ENCODE peak calls at places on chromosomes 2 and 18, in six cellular contexts. T, N, P, A, I and U are unnamed samples.
A peak's percentile ranks its signal among the peaks of the same experiment; 100 is the strongest.

GRCh38 chr18:43279015-43279758 is 1.9 kb upstream of the SYT4 start:
- DNase-seq in T (peak; percentile 33), N (no peak), P (no peak), A (no peak), I (no peak), U (no peak)

GRCh38 chr2:1887915-1888314 is 143.6 kb upstream of the PXDN start:
- DNase-seq in T (peak; percentile 41), N (no peak), P (no peak), A (no peak), I (no peak), U (no peak)

GRCh38 chr18:47931707-47932103 is 1.2 kb upstream of the SMAD2 start:
- DNase-seq in T (peak; percentile 76), N (peak; percentile 17), P (peak; percentile 51), A (peak; percentile 28), I (peak; percentile 17), U (peak; percentile 48)

GRCh38 chr2:48719480-48720177 is 35.9 kb downstream of the LHCGR start:
- DNase-seq in T (no peak), N (no peak), P (peak; percentile 63), A (no peak), I (no peak), U (no peak)

GRCh38 chr2:25340340-25340886 is 1.3 kb downstream of the DNMT3A start:
- DNase-seq in T (no peak), N (peak; percentile 42), P (no peak), A (no peak), I (no peak), U (peak; percentile 62)

GRCh38 chr2:170886391-170886790 is 42.7 kb upstream of the GORASP2 start:
- DNase-seq in T (no peak), N (no peak), P (no peak), A (no peak), I (no peak), U (no peak)

GRCh38 chr2:207896525-207897295 is 127.0 kb upstream of the FZD5 start:
- DNase-seq in T (peak; percentile 18), N (no peak), P (no peak), A (no peak), I (peak; percentile 58), U (no peak)

GRCh38 chr2:67346718-67347407 is 50.3 kb upstream of the ETAA1 start:
- DNase-seq in T (no peak), N (no peak), P (no peak), A (no peak), I (no peak), U (no peak)

GRCh38 chr18:56165601-56166355 is 472.6 kb downstream of the TXNL1 start:
- DNase-seq in T (no peak), N (no peak), P (no peak), A (no peak), I (no peak), U (no peak)

GRCh38 chr2:151343073-151343472 is 14.3 kb upstream of the TNFAIP6 start:
- DNase-seq in T (no peak), N (no peak), P (no peak), A (no peak), I (no peak), U (no peak)

GRCh38 chr2:12006841-12007240 is 260.4 kb downstream of the LPIN1 start:
- DNase-seq in T (no peak), N (no peak), P (no peak), A (no peak), I (no peak), U (no peak)

GRCh38 chr2:17539596-17539992 is 902 bp upstream of the VSNL1 start:
- DNase-seq in T (no peak), N (peak; percentile 15), P (peak; percentile 24), A (peak; percentile 56), I (no peak), U (peak; percentile 33)

GRCh38 chr2:30615926-30616325 is 168.9 kb downstream of the LCLAT1 start:
- DNase-seq in T (no peak), N (no peak), P (no peak), A (no peak), I (no peak), U (no peak)

GRCh38 chr2:30613001-30613400 is 166.0 kb downstream of the LCLAT1 start:
- DNase-seq in T (no peak), N (no peak), P (no peak), A (no peak), I (no peak), U (no peak)

GRCh38 chr2:30608643-30609042 is 161.6 kb downstream of the LCLAT1 start:
- DNase-seq in T (no peak), N (no peak), P (no peak), A (no peak), I (no peak), U (no peak)

GRCh38 chr2:30611572-30611971 is 164.5 kb downstream of the LCLAT1 start:
- DNase-seq in T (no peak), N (no peak), P (peak; percentile 77), A (no peak), I (no peak), U (peak; percentile 38)

GRCh38 chr2:30612371-30612770 is 165.3 kb downstream of the LCLAT1 start:
- DNase-seq in T (no peak), N (no peak), P (no peak), A (no peak), I (no peak), U (no peak)
- H3K4me1 ChIP-seq in T (peaks cover 30% of the 10 kb centered on the region), N (no peaks in the 10 kb centered on the region), P (peaks cover 3% of the 10 kb centered on the region), A (no peaks in the 10 kb centered on the region), I (no peaks in the 10 kb centered on the region), U (peaks cover 5% of the 10 kb centered on the region)

DNA sequence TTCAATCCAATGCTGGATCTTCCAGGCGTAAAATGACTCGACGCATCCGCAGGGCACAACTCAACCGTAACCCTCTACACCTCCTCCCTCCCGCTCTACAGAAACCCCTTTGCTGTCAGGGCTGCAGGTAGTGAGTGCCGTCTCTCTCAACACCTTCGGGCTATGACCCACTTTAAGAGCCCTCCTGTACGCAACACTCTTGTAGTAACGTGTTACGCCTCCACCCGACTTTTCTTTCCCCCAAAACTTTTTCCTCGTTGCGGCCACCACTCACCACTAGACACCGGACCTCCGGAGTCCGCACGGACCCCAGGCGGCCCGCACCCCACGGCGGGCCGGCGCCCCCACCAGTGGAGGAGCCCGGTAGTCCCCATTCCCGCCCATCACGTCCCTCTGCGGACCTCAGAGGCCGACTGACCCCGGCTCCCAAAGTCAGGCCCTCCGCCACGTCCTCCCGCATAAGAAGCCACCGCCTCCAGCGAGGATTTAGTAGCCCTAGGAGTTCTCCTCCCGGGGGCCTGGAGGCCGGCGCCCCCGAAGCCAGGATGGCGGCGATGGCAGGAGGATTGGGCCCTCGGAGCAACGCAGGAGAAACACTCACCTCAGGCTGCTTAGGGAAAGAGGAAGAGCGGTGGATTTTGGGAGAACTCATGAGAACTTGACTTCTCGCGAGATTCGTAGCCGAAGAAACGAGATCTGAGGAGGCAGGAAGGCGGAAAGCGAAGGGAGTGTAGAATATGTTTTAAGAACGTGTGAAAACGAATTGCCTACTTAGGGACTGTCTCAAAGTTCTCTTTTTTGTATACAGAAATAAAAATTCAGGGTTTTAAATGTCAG is 5.0 kb upstream of the C18orf32 start:
- DNase-seq in T (peak; percentile 98), N (peak; percentile 97), P (peak; percentile 92), A (peak; percentile 91), I (peak; percentile 94), U (peak; percentile 92)
- TF ChIP-seq POLR2A in T (peak; percentile 88), N (peak; percentile 94), P (peak; percentile 98), A (peak; percentile 91), I (peak; percentile 93), U (peak; percentile 82)

DNA sequence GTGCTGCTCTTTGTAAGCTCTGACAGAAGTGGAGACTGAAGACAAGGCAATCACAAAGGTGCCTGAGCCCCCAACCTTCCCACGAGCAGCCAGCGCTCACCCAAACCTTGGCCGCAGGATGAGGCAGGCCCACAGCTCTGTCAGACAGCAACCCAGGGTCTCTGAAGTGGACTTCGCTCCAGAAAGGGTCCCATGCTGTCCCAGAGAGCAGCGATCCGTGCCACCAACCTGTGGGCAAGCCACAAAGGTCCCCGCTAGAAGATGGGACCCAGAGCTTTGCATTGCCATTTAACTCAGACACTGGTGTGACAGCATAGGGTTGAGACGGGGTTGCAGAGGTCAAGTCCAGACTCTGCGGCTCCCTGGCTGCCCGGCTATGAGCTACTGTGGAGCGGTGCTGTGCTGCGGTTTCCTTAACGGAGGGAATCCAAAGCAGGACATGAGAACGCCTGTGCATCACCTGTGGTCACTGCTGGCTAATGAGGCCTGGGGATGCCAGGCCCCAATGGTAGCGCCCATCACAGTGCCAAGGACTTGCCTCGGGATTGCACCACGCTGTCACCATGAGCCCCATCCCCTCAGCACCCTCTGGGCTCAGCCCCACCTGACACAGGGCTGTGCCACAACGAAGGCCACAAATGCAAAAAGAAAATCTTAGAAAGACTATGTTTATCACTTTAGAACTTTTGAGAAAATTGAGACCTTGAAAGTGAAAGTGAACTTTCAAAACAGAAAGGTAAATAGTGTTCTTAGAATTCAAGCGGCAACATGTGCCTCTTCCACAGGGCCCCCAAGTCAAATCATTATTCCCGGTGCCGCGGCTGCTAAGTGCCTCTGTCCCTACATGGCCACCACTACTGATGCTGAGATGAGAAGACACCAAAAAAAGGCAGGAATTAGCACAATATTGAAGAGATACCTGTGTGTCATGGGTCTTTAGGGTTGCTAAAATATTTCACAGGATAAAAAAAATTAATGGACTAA is 103.4 kb downstream of the HDAC4 start:
- DNase-seq in T (no peak), N (peak; percentile 13), P (peak; percentile 17), A (no peak), I (no peak), U (peak; percentile 12)
- H3K4me1 ChIP-seq in T (peaks cover 28% of the 10 kb centered on the region), N (no peaks in the 10 kb centered on the region), P (peaks cover 13% of the 10 kb centered on the region), A (no peaks in the 10 kb centered on the region), I (peaks cover 9% of the 10 kb centered on the region), U (peaks cover 20% of the 10 kb centered on the region)

GRCh38 chr2:105746177-105747080 is 1.7 kb downstream of the NCK2 start:
- DNase-seq in T (no peak), N (peak; percentile 39), P (peak; percentile 91), A (peak; percentile 77), I (peak; percentile 62), U (no peak)
- TF ChIP-seq POLR2A in T (no peak), N (no peak), P (no peak), A (no peak), I (no peak), U (no peak)

GRCh38 chr2:39108377-39108776 is 12.5 kb downstream of the SOS1 start:
- DNase-seq in T (no peak), N (no peak), P (no peak), A (no peak), I (no peak), U (no peak)
- H3K4me1 ChIP-seq in T (peaks cover 15% of the 10 kb centered on the region), N (no peaks in the 10 kb centered on the region), P (peaks cover 24% of the 10 kb centered on the region), A (no peaks in the 10 kb centered on the region), I (no peaks in the 10 kb centered on the region), U (peaks cover 8% of the 10 kb centered on the region)

DNA sequence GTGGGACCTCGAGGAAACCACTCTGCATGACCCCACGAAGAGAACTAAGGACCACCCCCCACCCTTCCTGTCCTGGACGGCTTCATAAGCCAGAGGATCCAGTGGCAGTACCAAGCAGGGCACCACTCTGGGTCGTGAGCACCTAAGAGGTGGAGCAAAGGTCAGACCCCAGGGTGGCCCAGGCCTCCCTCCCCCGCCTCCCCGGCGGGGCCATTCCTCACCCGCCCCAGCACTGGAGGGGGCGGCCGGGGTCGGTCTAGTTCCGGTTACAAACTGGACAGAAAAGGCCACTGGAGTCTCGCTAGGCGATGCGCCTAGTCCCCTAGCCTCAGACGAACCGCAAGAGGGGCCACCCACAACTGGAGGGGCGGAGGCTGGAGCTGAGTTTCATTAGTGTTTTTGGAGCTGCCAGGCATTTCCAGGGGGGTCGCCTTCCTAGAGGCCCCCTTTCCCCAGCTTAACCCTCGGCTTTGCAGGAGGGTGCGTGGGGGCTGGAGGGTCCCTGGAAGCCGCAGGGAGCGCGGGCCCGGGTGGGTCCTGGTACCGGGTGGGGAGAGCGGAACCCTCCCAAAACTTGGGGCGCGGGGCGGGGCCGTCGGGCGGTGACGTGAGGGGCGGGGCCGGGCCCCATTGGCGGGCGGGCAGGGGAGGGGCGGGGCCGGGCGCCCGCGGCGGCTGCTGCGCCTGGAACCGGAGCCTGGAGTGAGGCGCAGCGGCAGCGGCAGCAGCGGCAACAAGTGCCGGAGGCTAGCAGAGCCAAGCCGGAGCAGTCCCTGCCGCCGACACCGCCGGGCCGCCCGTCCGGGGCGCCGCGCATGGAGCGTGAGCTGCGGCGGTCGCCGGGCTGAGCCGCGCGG is at the start of gene B3GNT2:
- DNase-seq in T (peak; percentile 70), N (peak; percentile 79), P (peak; percentile 84), A (peak; percentile 65), I (peak; percentile 80), U (peak; percentile 94)
- TF ChIP-seq POLR2A in T (peak; percentile 90), N (peak; percentile 94), P (peak; percentile 96), A (no peak), I (peak; percentile 79), U (peak; percentile 72)

GRCh38 chr2:41924024-41924423 is 123.8 kb upstream of the PKDCC start:
- DNase-seq in T (no peak), N (no peak), P (no peak), A (no peak), I (no peak), U (no peak)
- H3K4me1 ChIP-seq in T (peaks cover 41% of the 10 kb centered on the region), N (no peaks in the 10 kb centered on the region), P (no peaks in the 10 kb centered on the region), A (no peaks in the 10 kb centered on the region), I (no peaks in the 10 kb centered on the region), U (peaks cover 11% of the 10 kb centered on the region)